ENCODE peak calls at places on chromosomes 1 and 21, in six cellular contexts. Y, S, M, G, X and P are unnamed samples.

GRCh38 chr1:5990913-5991783 is 1.1 kb downstream of the NPHP4 start:
- DNase-seq in S (peak; percentile 36), X (no peak), G (peak; percentile 35), Y (peak; percentile 63), M (no peak), P (no peak)

GRCh38 chr1:216323344-216323743 is 99.9 kb downstream of the USH2A start:
- DNase-seq in S (no peak), G (no peak), M (no peak), Y (no peak), X (no peak), P (no peak)

GRCh38 chr1:231818342-231818741 is 191.8 kb downstream of the DISC1 start:
- DNase-seq in X (no peak), G (no peak), S (no peak), Y (no peak), M (no peak), P (no peak)

GRCh38 chr1:238409191-238409846 is 518.6 kb upstream of the ZP4 start:
- DNase-seq in G (no peak), M (no peak), S (no peak), X (peak; percentile 95), Y (no peak), P (peak; percentile 92)

GRCh38 chr1:244369256-244370057 is 82.3 kb downstream of the ADSS2 start:
- DNase-seq in M (peak; percentile 82), Y (no peak), S (peak; percentile 16), X (no peak), G (no peak), P (no peak)

GRCh38 chr1:48649880-48650279 is 126.8 kb downstream of the BEND5 start:
- DNase-seq in G (no peak), X (no peak), Y (no peak), M (no peak), S (no peak), P (no peak)

GRCh38 chr21:16932314-16932713 is 580.5 kb upstream of the CXADR start:
- DNase-seq in S (no peak), X (no peak), Y (no peak), G (no peak), M (no peak), P (no peak)

GRCh38 chr21:44966135-44967081 is 26.6 kb downstream of the SLX9 start:
- DNase-seq in X (no peak), M (no peak), S (no peak), Y (peak; percentile 81), G (no peak), P (no peak)

GRCh38 chr1:212368073-212368484 is 46.6 kb downstream of the PACC1 start:
- DNase-seq in S (peak; percentile 40), M (peak; percentile 70), G (peak; percentile 67), Y (no peak), X (peak; percentile 34), P (peak; percentile 27)

GRCh38 chr1:189782280-189782679 is 695.4 kb downstream of the BRINP3 start:
- DNase-seq in G (no peak), X (no peak), M (no peak), S (no peak), Y (no peak), P (no peak)

GRCh38 chr1:99083338-99083737 is 78.7 kb upstream of the PLPPR5 start:
- DNase-seq in M (no peak), Y (no peak), S (no peak), X (no peak), G (no peak), P (no peak)

GRCh38 chr1:4510276-4510691 is 144.1 kb upstream of the AJAP1 start:
- DNase-seq in Y (no peak), M (no peak), G (no peak), S (no peak), X (no peak), P (no peak)

GRCh38 chr1:153353226-153353947 is 4.3 kb upstream of the S100A9 start:
- DNase-seq in X (no peak), Y (no peak), M (peak; percentile 70), G (no peak), S (peak; percentile 61), P (no peak)

GRCh38 chr1:75985827-75986226 is 53.6 kb upstream of the ASB17 start:
- DNase-seq in X (no peak), M (no peak), Y (no peak), S (no peak), G (no peak), P (no peak)

GRCh38 chr21:44875341-44875740 is 1.9 kb upstream of the PTTG1IP start:
- DNase-seq in Y (peak; percentile 41), S (no peak), X (no peak), G (peak; percentile 54), M (no peak), P (no peak)

GRCh38 chr1:59062743-59063142 is 234.2 kb upstream of the FGGY start:
- DNase-seq in Y (peak; percentile 67), X (peak; percentile 67), M (no peak), S (no peak), G (no peak), P (no peak)

GRCh38 chr1:15963968-15964648 is 11.8 kb downstream of the ZBTB17 start:
- DNase-seq in Y (no peak), M (no peak), X (no peak), G (no peak), S (no peak), P (no peak)

GRCh38 chr1:9361630-9362256 is 69.0 kb downstream of the SPSB1 start:
- DNase-seq in S (no peak), G (no peak), M (no peak), X (no peak), Y (no peak), P (no peak)

GRCh38 chr1:64546018-64546417 is 76.1 kb downstream of the CACHD1 start:
- DNase-seq in M (no peak), S (no peak), G (no peak), Y (no peak), X (no peak), P (no peak)

GRCh38 chr1:162342452-162342983 is 34.1 kb downstream of the SPATA46 start:
- DNase-seq in X (no peak), S (no peak), Y (no peak), M (no peak), G (no peak), P (no peak)

GRCh38 chr1:110462964-110463363 is 12.0 kb downstream of the PROK1 start:
- DNase-seq in X (no peak), Y (no peak), G (no peak), S (no peak), M (no peak), P (no peak)

GRCh38 chr1:198848206-198848605 is 209.4 kb downstream of the PTPRC start:
- DNase-seq in Y (no peak), S (no peak), X (no peak), M (no peak), G (no peak), P (no peak)